ENCODE peak calls at places on chromosomes 13 and 19, in seven cellular contexts. One of them, this sample, is unnamed. For H3K4me1, the result is how much of the 10 kb centered on the place peaks cover.

GRCh38 chr13:84655677-84656076 is 773.4 kb upstream of the SLITRK1 start:
- DNase-seq in A549: no peak
- DNase-seq in stomach: no peak
- DNase-seq in esophagus muscularis mucosa: no peak
- DNase-seq in ovary: no peak
- DNase-seq in transverse colon: no peak
- DNase-seq in upper lobe of left lung: no peak
- DNase-seq in this sample: no peak

GRCh38 chr13:23510979-23511735 is 59.1 kb upstream of the TNFRSF19 start:
- DNase-seq in A549: peak
- DNase-seq in stomach: no peak
- DNase-seq in esophagus muscularis mucosa: no peak
- DNase-seq in ovary: no peak
- DNase-seq in transverse colon: no peak
- DNase-seq in upper lobe of left lung: no peak
- DNase-seq in this sample: no peak

GRCh38 chr19:7216373-7216902 is 77.8 kb downstream of the INSR start:
- DNase-seq in A549: no peak
- DNase-seq in stomach: no peak
- DNase-seq in esophagus muscularis mucosa: no peak
- DNase-seq in ovary: no peak
- DNase-seq in transverse colon: no peak
- DNase-seq in upper lobe of left lung: no peak
- DNase-seq in this sample: no peak

GRCh38 chr13:50699874-50700663 is 143.4 kb downstream of the DLEU7 start:
- DNase-seq in A549: no peak
- DNase-seq in stomach: no peak
- DNase-seq in esophagus muscularis mucosa: no peak
- DNase-seq in ovary: no peak
- DNase-seq in transverse colon: no peak
- DNase-seq in upper lobe of left lung: no peak
- DNase-seq in this sample: no peak

GRCh38 chr19:48628486-48629296 is 8.5 kb downstream of the DBP start:
- DNase-seq in A549: no peak
- DNase-seq in stomach: no peak
- DNase-seq in esophagus muscularis mucosa: no peak
- DNase-seq in ovary: peak
- DNase-seq in transverse colon: peak
- DNase-seq in upper lobe of left lung: no peak
- DNase-seq in this sample: no peak

GRCh38 chr13:80151016-80151415 is 189.9 kb downstream of the SPRY2 start:
- DNase-seq in A549: no peak
- DNase-seq in stomach: no peak
- DNase-seq in esophagus muscularis mucosa: no peak
- DNase-seq in ovary: no peak
- DNase-seq in transverse colon: no peak
- DNase-seq in upper lobe of left lung: no peak
- DNase-seq in this sample: no peak

GRCh38 chr13:20465218-20465879 is 60.3 kb downstream of the CRYL1 start:
- DNase-seq in A549: peak
- DNase-seq in stomach: no peak
- DNase-seq in esophagus muscularis mucosa: peak
- DNase-seq in ovary: no peak
- DNase-seq in transverse colon: peak
- DNase-seq in upper lobe of left lung: no peak
- DNase-seq in this sample: no peak

GRCh38 chr13:31996611-31997010 is 35.0 kb upstream of the FRY start:
- DNase-seq in A549: no peak
- DNase-seq in stomach: no peak
- DNase-seq in esophagus muscularis mucosa: no peak
- DNase-seq in ovary: no peak
- DNase-seq in transverse colon: no peak
- DNase-seq in upper lobe of left lung: no peak
- DNase-seq in this sample: no peak

GRCh38 chr19:1168877-1169791 is 4.9 kb downstream of the SBNO2 start:
- DNase-seq in A549: peak
- DNase-seq in stomach: peak
- DNase-seq in esophagus muscularis mucosa: no peak
- DNase-seq in ovary: peak
- DNase-seq in transverse colon: no peak
- DNase-seq in upper lobe of left lung: no peak
- DNase-seq in this sample: no peak

GRCh38 chr19:41297628-41298326 is 12.2 kb upstream of the CCDC97 start:
- DNase-seq in A549: no peak
- DNase-seq in stomach: peak
- DNase-seq in esophagus muscularis mucosa: no peak
- DNase-seq in ovary: no peak
- DNase-seq in transverse colon: peak
- DNase-seq in upper lobe of left lung: no peak
- DNase-seq in this sample: no peak

GRCh38 chr13:34772881-34773280 is 169.2 kb upstream of the NBEA start:
- DNase-seq in A549: peak
- DNase-seq in stomach: no peak
- DNase-seq in esophagus muscularis mucosa: no peak
- DNase-seq in ovary: no peak
- DNase-seq in transverse colon: no peak
- DNase-seq in upper lobe of left lung: no peak
- DNase-seq in this sample: no peak

GRCh38 chr19:45485301-45486077 is 11.4 kb downstream of the RTN2 start:
- DNase-seq in A549: peak
- DNase-seq in stomach: peak
- DNase-seq in esophagus muscularis mucosa: peak
- DNase-seq in ovary: peak
- DNase-seq in transverse colon: peak
- DNase-seq in upper lobe of left lung: peak
- DNase-seq in this sample: peak

GRCh38 chr19:45960595-45961235 is 12.9 kb downstream of the NOVA2 start:
- DNase-seq in A549: no peak
- DNase-seq in stomach: no peak
- DNase-seq in esophagus muscularis mucosa: no peak
- DNase-seq in ovary: no peak
- DNase-seq in transverse colon: no peak
- DNase-seq in upper lobe of left lung: no peak
- DNase-seq in this sample: no peak

GRCh38 chr13:46515793-46516192 is 37.2 kb upstream of the LRCH1 start:
- DNase-seq in A549: no peak
- DNase-seq in stomach: no peak
- DNase-seq in esophagus muscularis mucosa: no peak
- DNase-seq in ovary: no peak
- DNase-seq in transverse colon: no peak
- DNase-seq in upper lobe of left lung: no peak
- DNase-seq in this sample: no peak

GRCh38 chr19:24060687-24061356 is 26.2 kb upstream of the ZNF254 start:
- DNase-seq in A549: no peak
- DNase-seq in stomach: no peak
- DNase-seq in esophagus muscularis mucosa: no peak
- DNase-seq in ovary: no peak
- DNase-seq in transverse colon: no peak
- DNase-seq in upper lobe of left lung: no peak
- DNase-seq in this sample: no peak

GRCh38 chr13:40371531-40372125 is 294.8 kb downstream of the FOXO1 start:
- DNase-seq in A549: no peak
- DNase-seq in stomach: no peak
- DNase-seq in esophagus muscularis mucosa: no peak
- DNase-seq in ovary: no peak
- DNase-seq in transverse colon: no peak
- DNase-seq in upper lobe of left lung: no peak
- DNase-seq in this sample: no peak

GRCh38 chr19:32909257-32909656 is 39.7 kb upstream of the SLC7A9 start:
- DNase-seq in A549: no peak
- DNase-seq in stomach: no peak
- DNase-seq in esophagus muscularis mucosa: no peak
- DNase-seq in ovary: no peak
- DNase-seq in transverse colon: no peak
- DNase-seq in upper lobe of left lung: no peak
- DNase-seq in this sample: no peak

GRCh38 chr13:112757759-112758086 is 67.9 kb downstream of the ATP11A start:
- DNase-seq in A549: no peak
- DNase-seq in stomach: no peak
- DNase-seq in esophagus muscularis mucosa: no peak
- DNase-seq in ovary: no peak
- DNase-seq in transverse colon: no peak
- DNase-seq in upper lobe of left lung: peak
- DNase-seq in this sample: no peak

GRCh38 chr13:98539655-98540054 is 37.3 kb downstream of the STK24 start:
- DNase-seq in A549: no peak
- DNase-seq in stomach: no peak
- DNase-seq in esophagus muscularis mucosa: no peak
- DNase-seq in ovary: no peak
- DNase-seq in transverse colon: no peak
- DNase-seq in upper lobe of left lung: no peak
- DNase-seq in this sample: no peak

GRCh38 chr13:19601749-19602725 is 31.4 kb upstream of the MPHOSPH8 start:
- DNase-seq in A549: peak
- DNase-seq in stomach: peak
- DNase-seq in esophagus muscularis mucosa: no peak
- DNase-seq in ovary: no peak
- DNase-seq in transverse colon: peak
- DNase-seq in upper lobe of left lung: peak
- DNase-seq in this sample: no peak

GRCh38 chr13:75550159-75550567 is 572 bp downstream of the UCHL3 start:
- DNase-seq in A549: peak
- DNase-seq in stomach: no peak
- DNase-seq in esophagus muscularis mucosa: no peak
- DNase-seq in ovary: no peak
- DNase-seq in transverse colon: peak
- DNase-seq in upper lobe of left lung: no peak
- DNase-seq in this sample: no peak

GRCh38 chr19:1608414-1609391 is 3.4 kb upstream of the UQCR11 start:
- DNase-seq in A549: no peak
- DNase-seq in stomach: no peak
- DNase-seq in esophagus muscularis mucosa: no peak
- DNase-seq in ovary: no peak
- DNase-seq in transverse colon: no peak
- DNase-seq in upper lobe of left lung: no peak
- DNase-seq in this sample: no peak

GRCh38 chr19:7703332-7703731 is 1.4 kb upstream of the FCER2 start:
- DNase-seq in A549: peak
- DNase-seq in stomach: no peak
- DNase-seq in esophagus muscularis mucosa: no peak
- DNase-seq in ovary: no peak
- DNase-seq in transverse colon: no peak
- DNase-seq in upper lobe of left lung: no peak
- DNase-seq in this sample: no peak

GRCh38 chr13:50993908-50994307 is 84.3 kb downstream of the RNASEH2B start:
- DNase-seq in A549: no peak
- DNase-seq in stomach: no peak
- DNase-seq in esophagus muscularis mucosa: no peak
- DNase-seq in ovary: no peak
- DNase-seq in transverse colon: no peak
- DNase-seq in upper lobe of left lung: no peak
- DNase-seq in this sample: peak

GRCh38 chr13:30581582-30581981 is 36.1 kb upstream of the USPL1 start:
- DNase-seq in A549: peak
- DNase-seq in stomach: no peak
- DNase-seq in esophagus muscularis mucosa: no peak
- DNase-seq in ovary: no peak
- DNase-seq in transverse colon: no peak
- DNase-seq in upper lobe of left lung: no peak
- DNase-seq in this sample: no peak

GRCh38 chr19:10736189-10736588 is 18.3 kb downstream of the DNM2 start:
- DNase-seq in A549: no peak
- DNase-seq in stomach: no peak
- DNase-seq in esophagus muscularis mucosa: no peak
- DNase-seq in ovary: no peak
- DNase-seq in transverse colon: peak
- DNase-seq in upper lobe of left lung: no peak
- DNase-seq in this sample: no peak

GRCh38 chr19:10735741-10736140 is 17.9 kb downstream of the DNM2 start:
- DNase-seq in A549: no peak
- DNase-seq in stomach: no peak
- DNase-seq in esophagus muscularis mucosa: no peak
- DNase-seq in ovary: no peak
- DNase-seq in transverse colon: no peak
- DNase-seq in upper lobe of left lung: no peak
- DNase-seq in this sample: no peak

GRCh38 chr19:10736916-10737551 is 19.2 kb downstream of the DNM2 start:
- DNase-seq in A549: no peak
- DNase-seq in stomach: no peak
- DNase-seq in esophagus muscularis mucosa: no peak
- DNase-seq in ovary: no peak
- DNase-seq in transverse colon: no peak
- DNase-seq in upper lobe of left lung: peak
- DNase-seq in this sample: no peak

GRCh38 chr19:10740798-10741197 is 22.9 kb downstream of the DNM2 start:
- DNase-seq in A549: no peak
- DNase-seq in stomach: no peak
- DNase-seq in esophagus muscularis mucosa: no peak
- DNase-seq in ovary: no peak
- DNase-seq in transverse colon: no peak
- DNase-seq in upper lobe of left lung: no peak
- DNase-seq in this sample: no peak

DNA sequence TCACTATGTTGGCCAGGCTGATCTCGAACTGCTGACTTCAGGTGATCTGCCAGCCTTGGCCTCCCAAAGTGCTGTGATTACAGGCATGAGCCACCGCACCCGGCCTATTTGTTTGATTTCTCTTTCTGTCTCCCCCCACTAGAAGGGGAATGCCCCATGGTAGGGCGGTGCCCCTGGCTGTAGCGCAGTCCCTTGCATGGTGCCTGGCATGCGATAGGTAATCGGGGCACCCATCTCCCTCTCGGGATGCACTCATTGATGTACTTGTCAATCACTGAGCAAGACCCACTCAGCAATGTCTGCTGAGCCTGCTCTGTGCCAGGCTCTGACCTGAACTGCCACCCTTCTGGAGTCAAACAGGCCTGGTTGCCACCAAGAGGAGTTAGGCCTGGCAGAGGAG is 19.8 kb downstream of the DNM2 start:
- DNase-seq in A549: no peak
- DNase-seq in stomach: no peak
- DNase-seq in esophagus muscularis mucosa: no peak
- DNase-seq in ovary: no peak
- DNase-seq in transverse colon: no peak
- DNase-seq in upper lobe of left lung: no peak
- DNase-seq in this sample: no peak
- H3K4me1 ChIP-seq in A549: under half
- H3K4me1 ChIP-seq in stomach: under half
- H3K4me1 ChIP-seq in esophagus muscularis mucosa: under half
- H3K4me1 ChIP-seq in ovary: under half
- H3K4me1 ChIP-seq in transverse colon: under half
- H3K4me1 ChIP-seq in upper lobe of left lung: under half
- H3K4me1 ChIP-seq in this sample: under half

GRCh38 chr19:37077929-37078716 is at the start of gene ZNF420:
- DNase-seq in A549: peak
- DNase-seq in stomach: peak
- DNase-seq in esophagus muscularis mucosa: peak
- DNase-seq in ovary: peak
- DNase-seq in transverse colon: peak
- DNase-seq in upper lobe of left lung: peak
- DNase-seq in this sample: peak
- TF ChIP-seq EP300 in A549: no peak
- TF ChIP-seq EP300 in stomach: no peak
- TF ChIP-seq EP300 in esophagus muscularis mucosa: no peak
- TF ChIP-seq EP300 in ovary: no peak
- TF ChIP-seq EP300 in transverse colon: no peak
- TF ChIP-seq EP300 in upper lobe of left lung: no peak
- TF ChIP-seq EP300 in this sample: peak

GRCh38 chr19:4399871-4400768 is at the start of gene SH3GL1:
- DNase-seq in A549: peak
- DNase-seq in stomach: peak
- DNase-seq in esophagus muscularis mucosa: peak
- DNase-seq in ovary: peak
- DNase-seq in transverse colon: peak
- DNase-seq in upper lobe of left lung: peak
- DNase-seq in this sample: peak
- TF ChIP-seq POLR2A in A549: peak
- TF ChIP-seq POLR2A in stomach: no peak
- TF ChIP-seq POLR2A in esophagus muscularis mucosa: peak
- TF ChIP-seq POLR2A in ovary: peak
- TF ChIP-seq POLR2A in transverse colon: peak
- TF ChIP-seq POLR2A in upper lobe of left lung: peak
- TF ChIP-seq POLR2A in this sample: peak

GRCh38 chr19:50552540-50552939 is 15.7 kb downstream of the LRRC4B start:
- DNase-seq in A549: no peak
- DNase-seq in stomach: no peak
- DNase-seq in esophagus muscularis mucosa: no peak
- DNase-seq in ovary: no peak
- DNase-seq in transverse colon: no peak
- DNase-seq in upper lobe of left lung: no peak
- DNase-seq in this sample: no peak
- H3K4me1 ChIP-seq in A549: under half
- H3K4me1 ChIP-seq in stomach: under half
- H3K4me1 ChIP-seq in esophagus muscularis mucosa: under half
- H3K4me1 ChIP-seq in ovary: under half
- H3K4me1 ChIP-seq in transverse colon: under half
- H3K4me1 ChIP-seq in upper lobe of left lung: under half
- H3K4me1 ChIP-seq in this sample: under half

This sample was measured in tibial nerve.